ENCODE peak calls at places on chromosomes 16 and 17, in nine cellular contexts. One of them, this sample, is unnamed.

GRCh38 chr16:46949216-46949892 is 24.1 kb downstream of the DNAJA2 start:
- DNase-seq in CD4-positive, CD25-positive, alpha-beta regulatory T cell: peak
- DNase-seq in effector memory CD4-positive, alpha-beta T cell: no peak
- DNase-seq in uterus: no peak
- DNase-seq in OCI-LY7: no peak
- DNase-seq in GM23248: no peak
- DNase-seq in prostate gland: no peak
- DNase-seq in right lobe of liver: peak
- DNase-seq in fibroblast of lung: no peak
- DNase-seq in this sample: no peak

GRCh38 chr16:11162571-11163268 is 93.3 kb downstream of the SOCS1 start:
- DNase-seq in CD4-positive, CD25-positive, alpha-beta regulatory T cell: no peak
- DNase-seq in effector memory CD4-positive, alpha-beta T cell: no peak
- DNase-seq in uterus: no peak
- DNase-seq in OCI-LY7: no peak
- DNase-seq in GM23248: no peak
- DNase-seq in prostate gland: no peak
- DNase-seq in right lobe of liver: no peak
- DNase-seq in fibroblast of lung: no peak
- DNase-seq in this sample: no peak

GRCh38 chr16:72537684-72538083 is 365.7 kb upstream of the PMFBP1 start:
- DNase-seq in CD4-positive, CD25-positive, alpha-beta regulatory T cell: no peak
- DNase-seq in effector memory CD4-positive, alpha-beta T cell: no peak
- DNase-seq in uterus: no peak
- DNase-seq in OCI-LY7: no peak
- DNase-seq in GM23248: peak
- DNase-seq in prostate gland: no peak
- DNase-seq in right lobe of liver: no peak
- DNase-seq in fibroblast of lung: peak
- DNase-seq in this sample: no peak

GRCh38 chr16:1003551-1004347 is 22.2 kb downstream of the SOX8 start:
- DNase-seq in CD4-positive, CD25-positive, alpha-beta regulatory T cell: peak
- DNase-seq in effector memory CD4-positive, alpha-beta T cell: peak
- DNase-seq in uterus: no peak
- DNase-seq in OCI-LY7: no peak
- DNase-seq in GM23248: peak
- DNase-seq in prostate gland: no peak
- DNase-seq in right lobe of liver: no peak
- DNase-seq in fibroblast of lung: peak
- DNase-seq in this sample: no peak

GRCh38 chr17:44878627-44879221 is 20.5 kb downstream of the EFTUD2 start:
- DNase-seq in CD4-positive, CD25-positive, alpha-beta regulatory T cell: peak
- DNase-seq in effector memory CD4-positive, alpha-beta T cell: no peak
- DNase-seq in uterus: peak
- DNase-seq in OCI-LY7: peak
- DNase-seq in GM23248: peak
- DNase-seq in prostate gland: no peak
- DNase-seq in right lobe of liver: no peak
- DNase-seq in fibroblast of lung: peak
- DNase-seq in this sample: no peak

GRCh38 chr17:20179031-20179430 is 169.9 kb downstream of the SPECC1 start:
- DNase-seq in CD4-positive, CD25-positive, alpha-beta regulatory T cell: no peak
- DNase-seq in effector memory CD4-positive, alpha-beta T cell: no peak
- DNase-seq in uterus: no peak
- DNase-seq in OCI-LY7: no peak
- DNase-seq in GM23248: no peak
- DNase-seq in prostate gland: no peak
- DNase-seq in right lobe of liver: no peak
- DNase-seq in fibroblast of lung: no peak
- DNase-seq in this sample: no peak

GRCh38 chr17:44202756-44203155 is 3.1 kb upstream of the ATXN7L3 start:
- DNase-seq in CD4-positive, CD25-positive, alpha-beta regulatory T cell: no peak
- DNase-seq in effector memory CD4-positive, alpha-beta T cell: no peak
- DNase-seq in uterus: no peak
- DNase-seq in OCI-LY7: no peak
- DNase-seq in GM23248: no peak
- DNase-seq in prostate gland: no peak
- DNase-seq in right lobe of liver: peak
- DNase-seq in fibroblast of lung: no peak
- DNase-seq in this sample: no peak

GRCh38 chr17:47785538-47786123 is 36.0 kb downstream of the OSBPL7 start:
- DNase-seq in CD4-positive, CD25-positive, alpha-beta regulatory T cell: peak
- DNase-seq in effector memory CD4-positive, alpha-beta T cell: no peak
- DNase-seq in uterus: no peak
- DNase-seq in OCI-LY7: peak
- DNase-seq in GM23248: peak
- DNase-seq in prostate gland: no peak
- DNase-seq in right lobe of liver: no peak
- DNase-seq in fibroblast of lung: peak
- DNase-seq in this sample: no peak

GRCh38 chr16:53768167-53768566 is 64.2 kb downstream of the FTO start:
- DNase-seq in CD4-positive, CD25-positive, alpha-beta regulatory T cell: no peak
- DNase-seq in effector memory CD4-positive, alpha-beta T cell: no peak
- DNase-seq in uterus: no peak
- DNase-seq in OCI-LY7: no peak
- DNase-seq in GM23248: peak
- DNase-seq in prostate gland: no peak
- DNase-seq in right lobe of liver: no peak
- DNase-seq in fibroblast of lung: no peak
- DNase-seq in this sample: no peak

GRCh38 chr16:24700549-24701392 is 28.7 kb upstream of the TNRC6A start:
- DNase-seq in CD4-positive, CD25-positive, alpha-beta regulatory T cell: no peak
- DNase-seq in effector memory CD4-positive, alpha-beta T cell: no peak
- DNase-seq in uterus: peak
- DNase-seq in OCI-LY7: no peak
- DNase-seq in GM23248: peak
- DNase-seq in prostate gland: peak
- DNase-seq in right lobe of liver: peak
- DNase-seq in fibroblast of lung: peak
- DNase-seq in this sample: peak

GRCh38 chr17:79484600-79485398 is 126.1 kb downstream of the RBFOX3 start:
- DNase-seq in CD4-positive, CD25-positive, alpha-beta regulatory T cell: no peak
- DNase-seq in effector memory CD4-positive, alpha-beta T cell: no peak
- DNase-seq in uterus: no peak
- DNase-seq in OCI-LY7: no peak
- DNase-seq in GM23248: no peak
- DNase-seq in prostate gland: no peak
- DNase-seq in right lobe of liver: no peak
- DNase-seq in fibroblast of lung: no peak
- DNase-seq in this sample: no peak

GRCh38 chr16:48408688-48409087 is 23.5 kb upstream of the SIAH1 start:
- DNase-seq in CD4-positive, CD25-positive, alpha-beta regulatory T cell: no peak
- DNase-seq in effector memory CD4-positive, alpha-beta T cell: no peak
- DNase-seq in uterus: no peak
- DNase-seq in OCI-LY7: no peak
- DNase-seq in GM23248: peak
- DNase-seq in prostate gland: no peak
- DNase-seq in right lobe of liver: peak
- DNase-seq in fibroblast of lung: peak
- DNase-seq in this sample: no peak

GRCh38 chr17:17778308-17779014 is 58.3 kb downstream of the SREBF1 start:
- DNase-seq in CD4-positive, CD25-positive, alpha-beta regulatory T cell: no peak
- DNase-seq in effector memory CD4-positive, alpha-beta T cell: no peak
- DNase-seq in uterus: peak
- DNase-seq in OCI-LY7: no peak
- DNase-seq in GM23248: peak
- DNase-seq in prostate gland: no peak
- DNase-seq in right lobe of liver: no peak
- DNase-seq in fibroblast of lung: peak
- DNase-seq in this sample: no peak

GRCh38 chr16:23367564-23367963 is 65.5 kb downstream of the SCNN1B start:
- DNase-seq in CD4-positive, CD25-positive, alpha-beta regulatory T cell: no peak
- DNase-seq in effector memory CD4-positive, alpha-beta T cell: no peak
- DNase-seq in uterus: no peak
- DNase-seq in OCI-LY7: no peak
- DNase-seq in GM23248: no peak
- DNase-seq in prostate gland: no peak
- DNase-seq in right lobe of liver: no peak
- DNase-seq in fibroblast of lung: no peak
- DNase-seq in this sample: no peak

GRCh38 chr17:52482271-52482670 is 323.8 kb upstream of the CA10 start:
- DNase-seq in CD4-positive, CD25-positive, alpha-beta regulatory T cell: no peak
- DNase-seq in effector memory CD4-positive, alpha-beta T cell: no peak
- DNase-seq in uterus: no peak
- DNase-seq in OCI-LY7: no peak
- DNase-seq in GM23248: no peak
- DNase-seq in prostate gland: no peak
- DNase-seq in right lobe of liver: no peak
- DNase-seq in fibroblast of lung: no peak
- DNase-seq in this sample: no peak

GRCh38 chr17:67506966-67507365 is 129.9 kb downstream of the PITPNC1 start:
- DNase-seq in CD4-positive, CD25-positive, alpha-beta regulatory T cell: no peak
- DNase-seq in effector memory CD4-positive, alpha-beta T cell: no peak
- DNase-seq in uterus: no peak
- DNase-seq in OCI-LY7: no peak
- DNase-seq in GM23248: peak
- DNase-seq in prostate gland: no peak
- DNase-seq in right lobe of liver: no peak
- DNase-seq in fibroblast of lung: peak
- DNase-seq in this sample: no peak

GRCh38 chr17:3911271-3912053 is 4.8 kb downstream of the P2RX1 start:
- DNase-seq in CD4-positive, CD25-positive, alpha-beta regulatory T cell: peak
- DNase-seq in effector memory CD4-positive, alpha-beta T cell: peak
- DNase-seq in uterus: no peak
- DNase-seq in OCI-LY7: peak
- DNase-seq in GM23248: no peak
- DNase-seq in prostate gland: no peak
- DNase-seq in right lobe of liver: no peak
- DNase-seq in fibroblast of lung: no peak
- DNase-seq in this sample: no peak

GRCh38 chr16:35798885-35799426 is 2339.5 kb downstream of the TP53TG3F start:
- DNase-seq in CD4-positive, CD25-positive, alpha-beta regulatory T cell: no peak
- DNase-seq in effector memory CD4-positive, alpha-beta T cell: no peak
- DNase-seq in uterus: no peak
- DNase-seq in OCI-LY7: no peak
- DNase-seq in GM23248: no peak
- DNase-seq in prostate gland: no peak
- DNase-seq in right lobe of liver: no peak
- DNase-seq in fibroblast of lung: no peak
- DNase-seq in this sample: no peak

GRCh38 chr17:83078378-83079339 is 750 bp upstream of the METRNL start:
- DNase-seq in CD4-positive, CD25-positive, alpha-beta regulatory T cell: no peak
- DNase-seq in effector memory CD4-positive, alpha-beta T cell: no peak
- DNase-seq in uterus: no peak
- DNase-seq in OCI-LY7: no peak
- DNase-seq in GM23248: peak
- DNase-seq in prostate gland: no peak
- DNase-seq in right lobe of liver: no peak
- DNase-seq in fibroblast of lung: no peak
- DNase-seq in this sample: no peak

GRCh38 chr17:40901981-40902862 is 17.2 kb upstream of the KRT20 start:
- DNase-seq in CD4-positive, CD25-positive, alpha-beta regulatory T cell: no peak
- DNase-seq in effector memory CD4-positive, alpha-beta T cell: no peak
- DNase-seq in uterus: no peak
- DNase-seq in OCI-LY7: no peak
- DNase-seq in GM23248: peak
- DNase-seq in prostate gland: peak
- DNase-seq in right lobe of liver: no peak
- DNase-seq in fibroblast of lung: no peak
- DNase-seq in this sample: no peak

GRCh38 chr17:48617515-48618365 is 2.6 kb upstream of the HOXB8 start:
- DNase-seq in CD4-positive, CD25-positive, alpha-beta regulatory T cell: no peak
- DNase-seq in effector memory CD4-positive, alpha-beta T cell: no peak
- DNase-seq in uterus: no peak
- DNase-seq in OCI-LY7: no peak
- DNase-seq in GM23248: peak
- DNase-seq in prostate gland: no peak
- DNase-seq in right lobe of liver: no peak
- DNase-seq in fibroblast of lung: no peak
- DNase-seq in this sample: no peak

GRCh38 chr16:52497067-52497816 is 49.7 kb downstream of the TOX3 start:
- DNase-seq in CD4-positive, CD25-positive, alpha-beta regulatory T cell: no peak
- DNase-seq in effector memory CD4-positive, alpha-beta T cell: no peak
- DNase-seq in uterus: no peak
- DNase-seq in OCI-LY7: no peak
- DNase-seq in GM23248: no peak
- DNase-seq in prostate gland: no peak
- DNase-seq in right lobe of liver: no peak
- DNase-seq in fibroblast of lung: peak
- DNase-seq in this sample: no peak

GRCh38 chr16:4496305-4496704 is 20.1 kb downstream of the HMOX2 start:
- DNase-seq in CD4-positive, CD25-positive, alpha-beta regulatory T cell: no peak
- DNase-seq in effector memory CD4-positive, alpha-beta T cell: no peak
- DNase-seq in uterus: no peak
- DNase-seq in OCI-LY7: no peak
- DNase-seq in GM23248: peak
- DNase-seq in prostate gland: no peak
- DNase-seq in right lobe of liver: no peak
- DNase-seq in fibroblast of lung: peak
- DNase-seq in this sample: no peak

GRCh38 chr17:42194133-42194899 is at the start of gene GHDC:
- DNase-seq in CD4-positive, CD25-positive, alpha-beta regulatory T cell: peak
- DNase-seq in effector memory CD4-positive, alpha-beta T cell: peak
- DNase-seq in uterus: peak
- DNase-seq in OCI-LY7: peak
- DNase-seq in GM23248: peak
- DNase-seq in prostate gland: peak
- DNase-seq in right lobe of liver: peak
- DNase-seq in fibroblast of lung: peak
- DNase-seq in this sample: peak
- H3K27ac ChIP-seq in CD4-positive, CD25-positive, alpha-beta regulatory T cell: peak
- H3K27ac ChIP-seq in effector memory CD4-positive, alpha-beta T cell: peak
- H3K27ac ChIP-seq in uterus: peak
- H3K27ac ChIP-seq in OCI-LY7: peak
- H3K27ac ChIP-seq in GM23248: no peak
- H3K27ac ChIP-seq in prostate gland: peak
- H3K27ac ChIP-seq in right lobe of liver: peak
- H3K27ac ChIP-seq in fibroblast of lung: peak
- H3K27ac ChIP-seq in this sample: peak

GRCh38 chr17:46078675-46079074 is 79.6 kb downstream of the STH start:
- DNase-seq in CD4-positive, CD25-positive, alpha-beta regulatory T cell: no peak
- DNase-seq in effector memory CD4-positive, alpha-beta T cell: no peak
- DNase-seq in uterus: no peak
- DNase-seq in OCI-LY7: no peak
- DNase-seq in GM23248: no peak
- DNase-seq in prostate gland: no peak
- DNase-seq in right lobe of liver: no peak
- DNase-seq in fibroblast of lung: no peak
- DNase-seq in this sample: no peak
- H3K27ac ChIP-seq in CD4-positive, CD25-positive, alpha-beta regulatory T cell: no peak
- H3K27ac ChIP-seq in effector memory CD4-positive, alpha-beta T cell: no peak
- H3K27ac ChIP-seq in uterus: no peak
- H3K27ac ChIP-seq in OCI-LY7: no peak
- H3K27ac ChIP-seq in GM23248: no peak
- H3K27ac ChIP-seq in prostate gland: no peak
- H3K27ac ChIP-seq in right lobe of liver: no peak
- H3K27ac ChIP-seq in fibroblast of lung: no peak
- H3K27ac ChIP-seq in this sample: no peak

GRCh38 chr17:27346228-27346899 is 52.5 kb downstream of the WSB1 start:
- DNase-seq in CD4-positive, CD25-positive, alpha-beta regulatory T cell: no peak
- DNase-seq in effector memory CD4-positive, alpha-beta T cell: no peak
- DNase-seq in uterus: no peak
- DNase-seq in OCI-LY7: no peak
- DNase-seq in GM23248: no peak
- DNase-seq in prostate gland: no peak
- DNase-seq in right lobe of liver: no peak
- DNase-seq in fibroblast of lung: no peak
- DNase-seq in this sample: no peak
- H3K27ac ChIP-seq in CD4-positive, CD25-positive, alpha-beta regulatory T cell: no peak
- H3K27ac ChIP-seq in effector memory CD4-positive, alpha-beta T cell: no peak
- H3K27ac ChIP-seq in uterus: peak
- H3K27ac ChIP-seq in OCI-LY7: no peak
- H3K27ac ChIP-seq in GM23248: no peak
- H3K27ac ChIP-seq in prostate gland: no peak
- H3K27ac ChIP-seq in right lobe of liver: no peak
- H3K27ac ChIP-seq in fibroblast of lung: no peak
- H3K27ac ChIP-seq in this sample: no peak

GRCh38 chr16:30775381-30776099 is 11.5 kb downstream of the ZNF629 start:
- DNase-seq in CD4-positive, CD25-positive, alpha-beta regulatory T cell: peak
- DNase-seq in effector memory CD4-positive, alpha-beta T cell: no peak
- DNase-seq in uterus: peak
- DNase-seq in OCI-LY7: no peak
- DNase-seq in GM23248: peak
- DNase-seq in prostate gland: peak
- DNase-seq in right lobe of liver: peak
- DNase-seq in fibroblast of lung: peak
- DNase-seq in this sample: peak
- H3K27ac ChIP-seq in CD4-positive, CD25-positive, alpha-beta regulatory T cell: no peak
- H3K27ac ChIP-seq in effector memory CD4-positive, alpha-beta T cell: peak
- H3K27ac ChIP-seq in uterus: peak
- H3K27ac ChIP-seq in OCI-LY7: no peak
- H3K27ac ChIP-seq in GM23248: peak
- H3K27ac ChIP-seq in prostate gland: peak
- H3K27ac ChIP-seq in right lobe of liver: peak
- H3K27ac ChIP-seq in fibroblast of lung: peak
- H3K27ac ChIP-seq in this sample: peak

This sample was measured in caudate nucleus.